ENCODE peak calls at places on chromosomes 4 and X, in ten cellular contexts. S is B cell, Z is uterus, A is left ventricle myocardium inferior, G is HepG2, U is fibroblast of lung, V is thoracic aorta, I is A549, N is left lung, P is fibroblast of pulmonary artery. D is an unnamed sample.

GRCh38 chr4:125316781-125317525 is 2.2 kb downstream of the FAT4 start:
- DNase-seq in U (peak), A (peak), S (peak), G (no peak), I (peak), Z (peak), N (peak), V (no peak), P (peak), D (peak)

GRCh38 chr4:151719045-151719743 is 41.6 kb downstream of the GATB start:
- DNase-seq in S (no peak), V (no peak), P (peak), G (no peak), Z (no peak), U (no peak), N (no peak), I (no peak), A (peak), D (no peak)

GRCh38 chrX:136525738-136526606 is 6.0 kb upstream of the VGLL1 start:
- DNase-seq in N (no peak), G (no peak), V (peak), S (no peak), Z (peak), P (peak), A (peak), I (peak), U (peak), D (no peak)

GRCh38 chr4:156976147-156976546 is 4.5 kb upstream of the PDGFC start:
- DNase-seq in V (no peak), S (no peak), N (no peak), U (peak), G (no peak), Z (no peak), I (no peak), P (peak), A (no peak), D (no peak)

GRCh38 chrX:131617182-131617581 is 73.3 kb downstream of the OR13H1 start:
- DNase-seq in N (no peak), V (no peak), Z (no peak), S (no peak), G (no peak), U (peak), P (peak), I (no peak), A (no peak), D (no peak)

GRCh38 chr4:72468904-72469502 is 100.0 kb downstream of the ADAMTS3 start:
- DNase-seq in U (peak), A (no peak), G (peak), P (peak), Z (no peak), S (peak), N (no peak), V (no peak), I (peak), D (no peak)

GRCh38 chr4:142314183-142314582 is 531.9 kb downstream of the INPP4B start:
- DNase-seq in I (no peak), G (no peak), V (no peak), Z (no peak), S (no peak), A (no peak), N (no peak), U (no peak), P (no peak), D (no peak)

GRCh38 chr4:3047464-3048286 is 26.7 kb downstream of the HTT-AS start:
- DNase-seq in N (no peak), Z (peak), S (peak), U (peak), I (peak), A (peak), G (peak), P (peak), V (no peak), D (no peak)

GRCh38 chr4:72063726-72064125 is 31.9 kb downstream of the NPFFR2 start:
- DNase-seq in P (no peak), U (no peak), Z (no peak), A (no peak), N (no peak), I (no peak), V (no peak), S (no peak), G (no peak), D (no peak)

GRCh38 chr4:185028625-185029024 is 10.3 kb downstream of the HELT start:
- DNase-seq in A (no peak), P (no peak), V (no peak), Z (no peak), U (no peak), S (no peak), N (no peak), I (no peak), G (no peak), D (no peak)

GRCh38 chrX:9703406-9703805 is 62.2 kb downstream of the GPR143 start:
- DNase-seq in V (no peak), P (no peak), U (no peak), I (no peak), Z (no peak), G (no peak), N (no peak), S (no peak), A (no peak), D (no peak)

GRCh38 chr4:82721819-82722423 is 76.7 kb downstream of the SCD5 start:
- DNase-seq in G (peak), V (no peak), Z (no peak), S (peak), N (no peak), A (peak), I (no peak), P (no peak), U (peak), D (no peak)

GRCh38 chr4:84279678-84280077 is 219.4 kb downstream of the NKX6-1 start:
- DNase-seq in A (no peak), N (no peak), Z (no peak), P (no peak), V (no peak), S (no peak), U (no peak), G (no peak), I (no peak), D (no peak)

GRCh38 chr4:94463771-94464170 is 12.0 kb downstream of the PDLIM5 start:
- DNase-seq in U (no peak), A (no peak), S (no peak), I (no peak), N (no peak), P (no peak), Z (no peak), V (no peak), G (no peak), D (no peak)

DNA sequence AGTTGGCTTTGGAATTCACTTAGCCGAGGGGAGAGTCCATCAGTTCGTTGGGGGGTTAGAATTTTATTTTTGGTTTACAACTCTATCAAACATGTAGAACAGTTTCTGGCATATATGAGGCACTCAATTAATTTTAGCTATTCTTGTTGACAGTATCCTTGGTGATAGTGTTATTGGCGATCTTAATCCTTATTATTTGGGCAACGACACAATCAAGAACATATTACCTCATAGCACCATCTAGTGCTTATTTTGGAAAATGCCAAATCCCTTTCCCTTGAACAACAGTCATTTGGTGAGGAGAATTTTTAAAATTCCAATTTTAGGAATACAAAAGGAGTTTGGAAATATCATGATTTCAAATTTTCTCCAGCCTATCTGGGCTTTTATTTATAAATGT is 17.9 kb upstream of the PGRMC1 start:
- DNase-seq in I (no peak), G (no peak), S (no peak), V (no peak), A (no peak), U (peak), P (peak), N (no peak), Z (no peak), D (no peak)
- TF ChIP-seq CTCF in I (peak), G (peak), S (peak), V (peak), A (peak), U (peak), P (peak), N (peak), Z (peak), D (peak)

GRCh38 chr4:175891863-175892262 is 79.8 kb upstream of the GPM6A start:
- DNase-seq in N (no peak), Z (no peak), S (no peak), U (peak), A (no peak), I (no peak), P (peak), V (no peak), G (peak), D (no peak)
- TF ChIP-seq CTCF in N (no peak), Z (no peak), S (no peak), U (peak), A (peak), I (peak), P (peak), V (no peak), G (peak), D (peak)

GRCh38 chr4:59247032-59247431 is 1953.1 kb upstream of the ADGRL3 start:
- DNase-seq in A (no peak), I (no peak), P (peak), N (no peak), G (peak), U (peak), Z (no peak), V (no peak), S (no peak), D (no peak)
- TF ChIP-seq CTCF in A (peak), I (peak), P (no peak), N (no peak), G (no peak), U (no peak), Z (no peak), V (no peak), S (no peak), D (peak)

GRCh38 chr4:77599378-77599777 is 6.2 kb upstream of the CXCL13 start:
- DNase-seq in V (no peak), S (no peak), U (peak), G (peak), I (peak), A (no peak), Z (no peak), P (peak), N (no peak), D (no peak)
- TF ChIP-seq CTCF in V (peak), S (peak), U (peak), G (peak), I (no peak), A (peak), Z (no peak), P (peak), N (peak), D (peak)

DNA sequence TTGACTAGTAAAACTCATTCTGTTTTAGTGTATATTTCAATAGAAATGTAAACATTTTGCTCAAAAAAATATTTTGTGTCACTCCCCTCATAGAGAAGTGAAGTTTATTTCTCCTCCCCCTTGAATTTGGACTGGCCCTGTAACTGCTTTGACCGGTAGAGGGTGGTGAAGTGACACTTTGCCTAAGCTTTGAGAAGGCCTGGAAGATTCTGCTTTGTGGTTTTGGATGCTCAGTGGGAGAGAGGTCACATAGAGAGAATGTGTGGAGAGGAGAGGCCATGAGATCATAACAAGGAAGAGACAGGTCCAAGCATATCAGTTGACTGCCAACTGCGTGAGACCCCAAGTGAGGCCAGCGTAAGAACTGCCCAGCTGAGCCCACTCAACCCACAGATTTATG is 19.1 kb upstream of the ARX start:
- DNase-seq in N (no peak), S (no peak), U (peak), I (no peak), V (no peak), Z (no peak), A (no peak), P (peak), G (peak), D (no peak)
- TF ChIP-seq CTCF in N (no peak), S (no peak), U (peak), I (no peak), V (no peak), Z (no peak), A (no peak), P (peak), G (peak), D (peak)

GRCh38 chr4:15779336-15779735 is 1.2 kb downstream of the CD38 start:
- DNase-seq in Z (peak), S (no peak), N (no peak), V (no peak), P (peak), I (peak), A (peak), U (peak), G (peak), D (no peak)
- TF ChIP-seq CTCF in Z (no peak), S (no peak), N (no peak), V (peak), P (peak), I (peak), A (peak), U (peak), G (peak), D (peak)

DNA sequence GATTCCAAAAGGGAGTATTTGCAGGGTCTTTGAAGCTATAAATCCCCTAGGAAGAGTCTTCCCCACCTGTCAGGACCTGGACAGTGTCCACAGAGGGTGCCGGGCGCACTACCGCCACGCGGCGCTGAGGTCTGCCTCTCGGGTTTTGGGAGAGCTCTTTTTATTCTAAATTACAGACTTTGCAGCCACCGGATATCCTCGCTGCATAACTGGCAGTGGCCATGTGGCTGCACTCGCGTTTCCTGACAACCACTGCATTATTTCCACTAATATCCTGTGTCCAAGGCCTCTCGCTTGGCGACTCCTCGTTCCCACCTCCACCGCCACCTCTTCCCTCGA is 608 bp upstream of the TMEM131L start:
- DNase-seq in A (peak), S (no peak), Z (peak), P (peak), G (peak), N (peak), U (peak), I (peak), V (peak), D (no peak)
- TF ChIP-seq CTCF in A (peak), S (no peak), Z (peak), P (peak), G (no peak), N (no peak), U (peak), I (no peak), V (peak), D (peak)

GRCh38 chrX:7074135-7074907 is 73.2 kb upstream of the STS start:
- DNase-seq in G (no peak), P (no peak), N (no peak), A (no peak), V (no peak), Z (no peak), U (peak), S (no peak), I (no peak), D (no peak)
- TF ChIP-seq CTCF in G (no peak), P (no peak), N (no peak), A (no peak), V (no peak), Z (no peak), U (peak), S (no peak), I (no peak), D (peak)

GRCh38 chrX:150546711-150547153 is 21.7 kb upstream of the MTM1 start:
- DNase-seq in I (no peak), G (no peak), P (peak), S (no peak), Z (no peak), A (no peak), V (no peak), U (peak), N (no peak), D (no peak)

GRCh38 chrX:150544835-150545790 is 23.3 kb upstream of the MTM1 start:
- DNase-seq in S (no peak), N (no peak), I (no peak), Z (no peak), A (no peak), V (no peak), U (no peak), G (no peak), P (peak), D (no peak)

GRCh38 chrX:150543230-150544155 is 24.9 kb upstream of the MTM1 start:
- DNase-seq in A (no peak), G (no peak), Z (no peak), U (no peak), P (no peak), I (no peak), V (no peak), N (no peak), S (peak), D (no peak)

GRCh38 chrX:150542846-150543229 is 25.6 kb upstream of the MTM1 start:
- DNase-seq in S (no peak), N (no peak), Z (no peak), I (no peak), U (no peak), P (no peak), A (no peak), V (no peak), G (no peak), D (no peak)

GRCh38 chrX:150544222-150544787 is 24.1 kb upstream of the MTM1 start:
- DNase-seq in S (peak), A (no peak), Z (no peak), I (peak), P (peak), N (no peak), V (no peak), U (peak), G (peak), D (no peak)
- TF ChIP-seq CTCF in S (no peak), A (no peak), Z (no peak), I (no peak), P (peak), N (no peak), V (no peak), U (no peak), G (peak), D (no peak)